ENCODE peak calls at places on chromosomes 16 and 17, in six cellular contexts. Z is trophoblast cell, C is H1, X is IMR-90, O is mesenchymal stem cell, V is neuronal stem cell. S is an unnamed sample.
A peak's percentile ranks its signal among the peaks of the same experiment; 100 is the strongest.

GRCh38 chr17:6708357-6708961 is 4.7 kb downstream of the SLC13A5 start:
- DNase-seq in V (no peak), X (no peak), C (no peak), O (no peak), Z (no peak), S (no peak)

GRCh38 chr17:80063815-80064585 is 27.6 kb downstream of the CCDC40 start:
- DNase-seq in V (no peak), O (peak; percentile 95), Z (peak; percentile 73), C (no peak), X (peak; percentile 80), S (no peak)

GRCh38 chr16:66274335-66275110 is 92.0 kb upstream of the CDH5 start:
- DNase-seq in O (no peak), Z (peak; percentile 69), C (no peak), V (no peak), X (peak; percentile 44), S (peak; percentile 16)

GRCh38 chr16:86625821-86626220 is 47.5 kb downstream of the FOXL1 start:
- DNase-seq in V (no peak), C (no peak), O (no peak), Z (peak; percentile 27), X (no peak), S (no peak)

GRCh38 chr16:13081825-13082224 is 180.4 kb downstream of the SHISA9 start:
- DNase-seq in V (no peak), C (no peak), X (no peak), Z (no peak), O (no peak), S (no peak)

GRCh38 chr16:70686376-70687171 is 721 bp upstream of the MTSS2 start:
- DNase-seq in O (no peak), Z (no peak), X (no peak), C (no peak), V (no peak), S (no peak)

GRCh38 chr16:78731785-78732184 is 632.3 kb downstream of the WWOX start:
- DNase-seq in V (no peak), O (no peak), C (no peak), Z (no peak), X (no peak), S (no peak)

GRCh38 chr17:50425001-50425681 is 877 bp upstream of the ACSF2 start:
- DNase-seq in X (no peak), V (no peak), O (no peak), Z (no peak), C (no peak), S (no peak)

GRCh38 chr17:49557204-49558024 is 18.3 kb upstream of the NXPH3 start:
- DNase-seq in O (peak; percentile 67), C (no peak), X (peak; percentile 46), Z (peak; percentile 53), V (no peak), S (peak; percentile 85)

GRCh38 chr17:82440991-82441627 is 9.4 kb downstream of the CYBC1 start:
- DNase-seq in C (no peak), Z (peak; percentile 55), V (no peak), O (peak; percentile 11), X (no peak), S (no peak)

GRCh38 chr16:68412061-68412460 is 36.2 kb downstream of the SMPD3 start:
- DNase-seq in C (no peak), O (no peak), Z (no peak), V (no peak), X (no peak), S (no peak)

GRCh38 chr16:66898207-66898606 is 17.9 kb downstream of the PDP2 start:
- DNase-seq in X (peak; percentile 77), C (no peak), Z (no peak), V (no peak), O (peak; percentile 62), S (no peak)

GRCh38 chr17:57982452-57983170 is 5.4 kb downstream of the VEZF1 start:
- DNase-seq in Z (no peak), X (no peak), C (no peak), O (no peak), V (no peak), S (no peak)
- H3K14ac ChIP-seq in Z (no peak overlapping the region), X (peak overlapping the region; percentile 44), C (no peak overlapping the region), O (no peak overlapping the region), V (no peak overlapping the region), S (no peak overlapping the region)

GRCh38 chr16:77211880-77212735 is 12.9 kb downstream of the SYCE1L start:
- DNase-seq in C (peak; percentile 80), V (peak; percentile 59), X (no peak), O (peak; percentile 46), Z (peak; percentile 63), S (peak; percentile 94)
- H3K14ac ChIP-seq in C (peak overlapping the region; percentile 69), V (peak overlapping the region; percentile 97), X (no peak overlapping the region), O (peak overlapping the region; percentile 26), Z (peak overlapping the region; percentile 43), S (peak overlapping the region; percentile 69)

GRCh38 chr17:78380370-78380769 is 1.9 kb downstream of the PGS1 start:
- DNase-seq in C (no peak), O (no peak), Z (no peak), V (no peak), X (no peak), S (no peak)
- H3K14ac ChIP-seq in C (no peak overlapping the region), O (no peak overlapping the region), Z (no peak overlapping the region), V (no peak overlapping the region), X (no peak overlapping the region), S (no peak overlapping the region)

GRCh38 chr16:64481497-64481896 is 640.4 kb downstream of the CDH11 start:
- DNase-seq in X (no peak), V (no peak), Z (no peak), C (no peak), O (peak; percentile 58), S (no peak)
- H3K14ac ChIP-seq in X (no peak overlapping the region), V (no peak overlapping the region), Z (no peak overlapping the region), C (no peak overlapping the region), O (no peak overlapping the region), S (no peak overlapping the region)

GRCh38 chr17:11855306-11855705 is 142.0 kb downstream of the ZNF18 start:
- DNase-seq in Z (no peak), V (no peak), C (no peak), X (no peak), O (no peak), S (no peak)
- H3K14ac ChIP-seq in Z (no peak overlapping the region), V (no peak overlapping the region), C (no peak overlapping the region), X (no peak overlapping the region), O (no peak overlapping the region), S (no peak overlapping the region)

S was measured in H9.